ENCODE peak calls at places on chromosomes 5 and 9, in nine cellular contexts. Q is heart left ventricle; P is EH; H is CD8-positive, alpha-beta T cell; N is adrenal gland; F is CD8-positive, alpha-beta memory T cell; X is NCI-H2171; Z is spleen; E is left colon. B is an unnamed sample.

GRCh38 chr5:113273949-113274348 is 160.8 kb downstream of the TSSK1B start:
- DNase-seq in F (no peak), Z (no peak), H (no peak), N (no peak), P (no peak), X (no peak), E (no peak), Q (no peak), B (no peak)

GRCh38 chr5:132747693-132748440 is 641 bp downstream of the CCNI2 start:
- DNase-seq in Q (no peak), N (peak), Z (peak), E (no peak), X (no peak), P (no peak), H (peak), F (peak), B (no peak)

GRCh38 chr5:50966986-50967385 is 300.5 kb downstream of the PARP8 start:
- DNase-seq in Q (no peak), N (no peak), F (no peak), H (no peak), X (no peak), E (no peak), P (no peak), Z (no peak), B (no peak)

GRCh38 chr5:176673651-176674583 is 26.6 kb downstream of the TSPAN17 start:
- DNase-seq in E (no peak), X (no peak), Z (peak), H (no peak), N (no peak), Q (no peak), F (no peak), P (no peak), B (no peak)

GRCh38 chr5:17402291-17403121 is 95.5 kb upstream of the TAF11L2 start:
- DNase-seq in Z (no peak), N (no peak), X (no peak), H (no peak), E (no peak), Q (no peak), P (no peak), F (no peak), B (no peak)

GRCh38 chr5:168964182-168964581 is 336.8 kb downstream of the SLIT3 start:
- DNase-seq in Z (no peak), Q (no peak), X (no peak), N (no peak), E (no peak), F (no peak), P (no peak), H (no peak), B (no peak)

GRCh38 chr5:128667751-128668150 is 129.7 kb upstream of the FBN2 start:
- DNase-seq in Z (no peak), H (no peak), P (peak), X (no peak), F (no peak), N (no peak), E (no peak), Q (no peak), B (no peak)

GRCh38 chr9:114307323-114308250 is 15.3 kb upstream of the ORM1 start:
- DNase-seq in Z (peak), H (no peak), F (no peak), E (peak), Q (no peak), N (peak), X (no peak), P (peak), B (peak)

GRCh38 chr5:91632871-91633270 is 249.8 kb upstream of the ARRDC3 start:
- DNase-seq in Q (no peak), Z (no peak), N (no peak), X (no peak), H (no peak), E (no peak), P (no peak), F (no peak), B (no peak)

GRCh38 chr5:142500506-142500905 is 175.7 kb upstream of the SPRY4 start:
- DNase-seq in P (no peak), X (no peak), Z (no peak), N (no peak), F (no peak), Q (no peak), H (no peak), E (no peak), B (no peak)

GRCh38 chr5:53416144-53416730 is 64.2 kb upstream of the FST start:
- DNase-seq in N (no peak), P (peak), F (no peak), E (no peak), H (no peak), X (no peak), Z (no peak), Q (no peak), B (no peak)

GRCh38 chr5:141628175-141628788 is 8.4 kb downstream of the HDAC3 start:
- DNase-seq in F (no peak), E (no peak), P (peak), H (no peak), Q (no peak), X (no peak), N (no peak), Z (no peak), B (no peak)

GRCh38 chr5:176573564-176574296 is 24.6 kb downstream of the CDHR2 start:
- DNase-seq in Q (peak), F (peak), N (peak), H (peak), X (no peak), Z (peak), E (peak), P (peak), B (peak)

GRCh38 chr5:32159328-32160072 is 14.6 kb downstream of the GOLPH3 start:
- DNase-seq in F (no peak), E (no peak), H (no peak), Z (no peak), X (no peak), P (no peak), N (no peak), Q (no peak), B (no peak)

GRCh38 chr9:110526426-110526825 is 53.1 kb downstream of the SVEP1 start:
- DNase-seq in X (no peak), H (no peak), N (no peak), Q (no peak), E (no peak), P (peak), Z (no peak), F (no peak), B (no peak)

GRCh38 chr5:112737472-112738179 is at the start of gene APC:
- DNase-seq in H (peak), P (peak), Z (peak), Q (peak), N (peak), E (peak), F (peak), X (peak), B (peak)

GRCh38 chr5:151066920-151067319 is 13.9 kb downstream of the TNIP1 start:
- DNase-seq in P (no peak), F (no peak), E (no peak), X (no peak), H (no peak), N (no peak), Q (no peak), Z (no peak), B (no peak)

GRCh38 chr9:22813520-22813919 is 366.9 kb downstream of the DMRTA1 start:
- DNase-seq in F (no peak), X (no peak), H (no peak), N (no peak), E (no peak), Z (no peak), P (no peak), Q (no peak), B (no peak)

GRCh38 chr5:154369682-154370081 is 76.1 kb upstream of the SAP30L start:
- DNase-seq in X (no peak), F (no peak), N (no peak), H (no peak), P (peak), E (no peak), Z (no peak), Q (no peak), B (no peak)

GRCh38 chr5:127305486-127305885 is 14.9 kb downstream of the MEGF10 start:
- DNase-seq in Z (no peak), Q (no peak), F (no peak), N (no peak), H (no peak), X (no peak), E (no peak), P (no peak), B (no peak)

GRCh38 chr9:98291775-98292174 is 36.3 kb upstream of the TBC1D2 start:
- DNase-seq in H (no peak), E (no peak), X (no peak), Q (no peak), Z (no peak), P (no peak), F (no peak), N (no peak), B (no peak)

GRCh38 chr9:108550111-108550510 is 305.7 kb downstream of the ACTL7B start:
- DNase-seq in E (no peak), H (no peak), F (no peak), N (peak), Z (no peak), Q (no peak), X (no peak), P (peak), B (no peak)

GRCh38 chr5:82561786-82562185 is 283.6 kb upstream of the RPS23 start:
- DNase-seq in H (no peak), E (no peak), N (no peak), F (no peak), X (no peak), P (no peak), Q (no peak), Z (no peak), B (no peak)

GRCh38 chr5:80825780-80826460 is 134.2 kb upstream of the RASGRF2 start:
- DNase-seq in F (no peak), Z (no peak), P (peak), E (no peak), Q (no peak), X (no peak), H (no peak), N (no peak), B (no peak)

GRCh38 chr5:177473461-177473991 is at the start of gene DBN1:
- DNase-seq in F (no peak), H (no peak), Z (no peak), E (no peak), P (peak), Q (peak), X (peak), N (no peak), B (peak)

GRCh38 chr5:95531491-95531890 is 23.3 kb downstream of the SKIC3 start:
- DNase-seq in Z (no peak), X (no peak), F (no peak), E (no peak), Q (no peak), P (no peak), N (no peak), H (no peak), B (no peak)

GRCh38 chr5:98904786-98905185 is 24.0 kb downstream of the CHD1 start:
- DNase-seq in X (no peak), E (no peak), N (no peak), H (no peak), P (peak), F (no peak), Z (no peak), Q (no peak), B (no peak)

GRCh38 chr5:59810041-59810440 is 83.5 kb downstream of the PDE4D start:
- DNase-seq in N (peak), Q (peak), E (peak), P (peak), F (peak), Z (peak), X (peak), H (peak), B (peak)

GRCh38 chr9:133158695-133159094 is 5.0 kb downstream of the GBGT1 start:
- DNase-seq in E (no peak), Q (no peak), N (no peak), P (no peak), F (no peak), Z (peak), H (no peak), X (no peak), B (peak)

B was measured in sigmoid colon.